ENCODE peak calls at places on chromosomes 5 and 9, in seven cellular contexts. P is astrocyte; L is body of pancreas; R is effector memory CD4-positive, alpha-beta T cell; F is ascending aorta; A is GM23248; N is tibial nerve. Z is an unnamed sample.

GRCh38 chr5:158100373-158100902 is 241.5 kb upstream of the CLINT1 start:
- DNase-seq in F (no peak), A (peak; percentile 55), P (no peak), L (no peak), N (no peak), R (no peak), Z (peak; percentile 16)

GRCh38 chr9:38681747-38682227 is 38.1 kb downstream of the FAM240B start:
- DNase-seq in F (no peak), N (no peak), R (no peak), A (peak; percentile 16), P (peak; percentile 94), L (no peak), Z (peak; percentile 50)

GRCh38 chr9:84851935-84852585 is 182.5 kb downstream of the NTRK2 start:
- DNase-seq in R (no peak), P (peak; percentile 96), F (peak; percentile 84), L (peak; percentile 77), A (peak; percentile 97), N (peak; percentile 34), Z (peak; percentile 93)

GRCh38 chr9:117354997-117355396 is 59.9 kb downstream of the ASTN2 start:
- DNase-seq in L (no peak), N (no peak), A (no peak), R (no peak), P (no peak), F (no peak), Z (no peak)

GRCh38 chr5:72151646-72152045 is 44.4 kb downstream of the MAP1B start:
- DNase-seq in A (no peak), P (no peak), R (no peak), N (no peak), L (no peak), F (no peak), Z (peak; percentile 77)

GRCh38 chr5:138466058-138466899 is 1.0 kb downstream of the EGR1 start:
- DNase-seq in A (peak; percentile 64), R (no peak), N (peak; percentile 25), L (peak; percentile 86), P (peak; percentile 25), F (peak; percentile 72), Z (no peak)

GRCh38 chr9:98333703-98334582 is 78.5 kb upstream of the TBC1D2 start:
- DNase-seq in F (no peak), N (no peak), L (no peak), R (no peak), A (peak; percentile 86), P (peak; percentile 79), Z (peak; percentile 99)

GRCh38 chr5:122259995-122260394 is 52.0 kb upstream of the SNCAIP start:
- DNase-seq in F (no peak), R (no peak), L (no peak), A (peak; percentile 95), P (peak; percentile 84), N (no peak), Z (peak; percentile 83)

GRCh38 chr5:89584339-89584956 is 701.5 kb upstream of the MEF2C start:
- DNase-seq in A (peak; percentile 83), N (no peak), F (no peak), P (peak; percentile 87), R (no peak), L (no peak), Z (peak; percentile 82)

GRCh38 chr5:180869587-180869986 is 8.5 kb upstream of the ZFP62 start:
- DNase-seq in A (no peak), R (no peak), L (peak; percentile 77), P (no peak), N (peak; percentile 48), F (no peak), Z (no peak)

DNA sequence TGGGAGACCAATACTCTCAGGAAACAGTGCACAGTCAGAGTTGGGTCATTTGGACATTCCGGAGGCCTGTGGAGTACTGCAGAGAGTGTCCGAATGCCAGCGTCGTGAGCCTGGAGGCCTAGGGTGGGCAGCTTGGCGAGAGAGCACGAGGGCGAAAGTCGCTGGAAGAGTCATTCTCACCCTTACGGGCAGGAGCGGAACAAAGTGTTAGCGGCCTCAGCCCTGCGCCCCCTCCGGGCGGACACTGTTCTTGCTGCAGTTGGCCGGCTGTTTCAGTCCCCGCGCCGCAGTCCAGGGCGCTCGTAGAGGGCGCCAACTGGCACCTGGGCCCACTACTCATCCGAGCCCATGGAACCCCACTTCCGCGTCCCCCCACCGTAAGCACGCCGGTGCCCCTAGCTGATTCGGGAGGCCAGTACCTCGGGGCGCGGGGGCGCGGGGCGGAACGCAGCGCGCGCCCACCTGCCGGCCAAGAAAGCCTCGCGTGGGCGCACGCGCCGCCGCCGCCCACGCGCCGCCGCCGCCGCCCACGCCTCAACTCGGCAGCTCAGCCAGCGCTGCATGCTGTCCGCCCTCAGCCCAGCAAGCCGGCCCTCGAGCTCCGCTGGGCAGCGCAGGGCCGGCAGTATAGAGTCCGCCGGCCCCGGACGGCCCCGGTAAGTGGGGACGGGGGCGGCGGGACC is 99.7 kb upstream of the CCL21 start:
- DNase-seq in R (no peak), F (no peak), A (peak; percentile 42), L (peak; percentile 43), N (no peak), P (no peak), Z (peak; percentile 19)
- H3K4me3 ChIP-seq in R (no peak overlapping the region), F (no peak overlapping the region), A (no peak overlapping the region), L (no peak overlapping the region), N (no peak overlapping the region), P (no peak overlapping the region), Z (no peak overlapping the region)

GRCh38 chr5:6714221-6715041 is 1.2 kb downstream of the TENT4A start:
- DNase-seq in R (no peak), P (no peak), F (peak; percentile 70), L (no peak), A (peak; percentile 69), N (no peak), Z (no peak)
- H3K4me3 ChIP-seq in R (peak overlapping the region; percentile 50), P (peak overlapping the region; percentile 85), F (peak overlapping the region; percentile 87), L (peak overlapping the region; percentile 25), A (peak overlapping the region; percentile 81), N (peak overlapping the region; percentile 70), Z (peak overlapping the region; percentile 83)

GRCh38 chr5:31962928-31963327 is 211.2 kb downstream of the GOLPH3 start:
- DNase-seq in A (peak; percentile 31), F (no peak), P (peak; percentile 61), R (no peak), L (no peak), N (no peak), Z (no peak)
- H3K4me3 ChIP-seq in A (no peak overlapping the region), F (no peak overlapping the region), P (no peak overlapping the region), R (no peak overlapping the region), L (no peak overlapping the region), N (no peak overlapping the region), Z (no peak overlapping the region)

DNA sequence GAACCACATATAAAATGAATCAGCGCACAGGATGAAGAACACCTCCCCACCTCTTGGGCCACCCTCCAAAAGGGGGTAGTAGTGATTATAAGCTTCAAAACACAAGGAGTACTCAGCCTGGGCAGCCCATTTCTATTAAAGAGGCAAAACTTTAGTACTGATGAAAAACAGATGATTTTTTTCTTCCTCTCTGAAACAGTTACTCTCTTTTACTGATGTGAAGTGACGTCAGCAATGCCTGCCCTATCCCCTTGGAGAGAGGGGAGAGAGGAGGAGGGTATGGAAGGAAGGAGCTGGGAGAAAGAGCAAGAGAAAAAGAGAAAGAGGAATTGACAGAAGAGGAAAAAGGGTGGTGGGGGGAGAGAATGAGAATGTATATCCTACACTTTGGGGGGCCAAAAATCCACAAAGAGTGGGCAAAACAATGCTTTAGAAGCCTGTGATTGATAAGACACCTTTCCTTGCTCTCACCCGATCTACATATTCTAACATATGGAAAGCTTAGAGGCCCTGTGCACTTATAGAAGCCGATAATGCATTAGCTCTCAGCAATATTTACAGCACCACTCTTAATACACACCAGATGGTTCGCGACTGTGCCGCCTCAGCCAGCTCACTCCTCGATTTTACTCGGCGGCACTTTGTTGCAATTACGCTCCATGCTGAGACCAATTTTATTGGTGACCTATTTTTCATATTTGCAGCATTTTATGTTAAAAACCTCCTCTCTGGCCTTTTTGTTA is 18.6 kb downstream of the NR2F1 start:
- DNase-seq in N (peak; percentile 49), A (no peak), R (no peak), F (no peak), L (no peak), P (peak; percentile 85), Z (peak; percentile 52)
- H3K4me3 ChIP-seq in N (peak overlapping the region; percentile 24), A (no peak overlapping the region), R (no peak overlapping the region), F (no peak overlapping the region), L (no peak overlapping the region), P (peak overlapping the region; percentile 49), Z (no peak overlapping the region)

GRCh38 chr5:132776932-132777208 is 169 bp downstream of the SEPTIN8 start:
- DNase-seq in A (no peak), N (no peak), L (no peak), F (no peak), P (no peak), R (no peak), Z (no peak)

GRCh38 chr5:132778856-132779255 is 1.8 kb upstream of the SEPTIN8 start:
- DNase-seq in P (no peak), A (no peak), F (no peak), R (no peak), L (no peak), N (no peak), Z (no peak)

GRCh38 chr5:132776077-132776931 is 735 bp downstream of the SEPTIN8 start:
- DNase-seq in F (no peak), L (peak; percentile 32), P (peak; percentile 25), A (peak; percentile 53), R (no peak), N (no peak), Z (no peak)

GRCh38 chr5:132778129-132778528 is 1.1 kb upstream of the SEPTIN8 start:
- DNase-seq in P (no peak), R (no peak), A (no peak), L (no peak), F (no peak), N (no peak), Z (no peak)

DNA sequence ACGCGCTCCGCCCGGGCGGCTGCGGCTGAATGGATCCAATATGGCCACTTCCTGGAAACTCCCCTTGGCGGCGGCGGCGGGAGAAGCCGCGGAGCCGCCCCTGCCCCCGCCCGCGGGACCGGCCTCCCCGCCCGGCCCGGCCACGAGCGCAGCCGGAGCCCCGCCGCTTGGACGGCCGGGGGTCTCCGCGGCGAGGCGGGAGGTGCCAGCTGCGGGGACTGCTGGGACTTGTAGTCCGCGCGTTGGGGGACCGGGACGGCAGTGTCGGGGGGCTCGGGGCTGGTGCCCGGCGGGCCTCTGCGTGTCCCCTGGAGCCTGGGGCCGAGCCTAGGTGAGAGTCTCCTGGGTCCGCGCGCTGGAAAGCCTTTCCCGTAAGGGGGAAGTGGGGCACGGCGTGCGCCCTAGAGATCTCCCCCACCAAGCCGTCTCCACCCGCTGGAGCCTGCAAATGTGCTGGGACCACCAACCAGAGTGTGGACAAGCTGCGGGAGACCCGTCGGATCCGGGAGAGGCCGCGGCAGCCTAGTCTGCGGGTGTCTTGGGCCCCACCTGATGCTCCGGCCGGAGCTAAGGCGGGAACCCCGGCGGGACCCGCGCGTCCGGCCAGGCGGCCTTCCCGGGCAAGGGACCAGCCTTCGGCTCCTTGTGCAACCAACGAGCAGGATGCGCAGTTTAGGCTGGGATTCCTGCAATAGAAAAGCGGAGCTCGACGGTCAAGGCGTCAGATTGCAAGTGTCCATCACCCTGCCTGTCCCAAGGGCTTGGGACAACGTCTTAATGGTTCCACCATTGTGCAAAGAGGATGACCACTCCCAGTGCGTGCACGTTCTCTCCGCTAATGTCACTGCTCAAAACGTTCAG is at the start of gene SEPTIN8:
- DNase-seq in F (no peak), A (peak; percentile 76), N (peak; percentile 39), L (peak; percentile 55), R (peak; percentile 26), P (no peak), Z (peak; percentile 43)
- H3K4me3 ChIP-seq in F (peak within 1 kb of the TSS; percentile 66), A (peak within 1 kb of the TSS; percentile 83), N (peak within 1 kb of the TSS; percentile 89), L (peak within 1 kb of the TSS; percentile 77), R (peak within 1 kb of the TSS; percentile 88), P (peak within 1 kb of the TSS; percentile 77), Z (peak within 1 kb of the TSS; percentile 76)

GRCh38 chr9:17135578-17135904 is 701 bp downstream of the CNTLN start:
- DNase-seq in L (no peak), F (no peak), A (no peak), N (peak; percentile 35), P (no peak), R (no peak), Z (peak; percentile 26)
- H3K4me3 ChIP-seq in L (peak overlapping the region; percentile 73), F (peak overlapping the region; percentile 95), A (peak overlapping the region; percentile 91), N (peak overlapping the region; percentile 85), P (peak overlapping the region; percentile 86), R (no peak overlapping the region), Z (peak overlapping the region; percentile 93)